ENCODE peak calls at places on chromosomes 7 and 10, in ten cellular contexts. A is nucleus accumbens; I is T-cell; N is activated T-cell treated with anti-CD3 and anti-CD28 coated beads, Interleukin-2, amount 50 U/mL, for 72 hours; G is natural killer cell; Q is body of pancreas; M is NCI-H226; W is fibroblast of the aortic adventitia; V is fibroblast of pulmonary artery; L is GM12891. S is an unnamed sample.

GRCh38 chr10:75431180-75432111 is at the start of gene LRMDA:
- DNase-seq in A (no peak), V (peak; percentile 39), Q (peak; percentile 73), W (peak; percentile 58), N (no peak), L (no peak), M (peak; percentile 82), G (no peak), I (no peak), S (peak; percentile 22)

GRCh38 chr10:95333997-95334792 is 43.4 kb upstream of the PDLIM1 start:
- DNase-seq in W (peak; percentile 86), A (no peak), I (no peak), N (no peak), L (no peak), M (peak; percentile 72), V (peak; percentile 99), G (no peak), Q (peak; percentile 30), S (peak; percentile 94)

GRCh38 chr10:31618541-31619291 is 299.7 kb downstream of the ZEB1 start:
- DNase-seq in W (peak; percentile 97), I (no peak), V (peak; percentile 43), Q (peak; percentile 12), N (no peak), G (no peak), L (no peak), A (no peak), M (no peak), S (peak; percentile 78)

GRCh38 chr10:88896336-88897018 is 16.4 kb downstream of the STAMBPL1 start:
- DNase-seq in G (no peak), A (no peak), L (no peak), V (no peak), M (no peak), N (no peak), Q (no peak), W (no peak), I (no peak), S (no peak)

GRCh38 chr7:30799976-30800661 is 28.9 kb downstream of the MINDY4 start:
- DNase-seq in M (no peak), W (no peak), Q (no peak), I (no peak), N (no peak), V (no peak), A (no peak), L (no peak), G (no peak), S (no peak)

GRCh38 chr7:86733783-86734182 is 90.1 kb downstream of the GRM3 start:
- DNase-seq in I (no peak), W (peak; percentile 2), M (no peak), V (peak; percentile 2), L (no peak), Q (no peak), N (no peak), G (no peak), A (no peak), S (peak; percentile 41)

GRCh38 chr7:106604974-106605373 is 56.0 kb downstream of the CCDC71L start:
- DNase-seq in G (no peak), L (no peak), A (no peak), M (no peak), Q (no peak), N (no peak), W (no peak), V (no peak), I (no peak), S (no peak)

GRCh38 chr7:7967909-7968543 is 570 bp upstream of the GLCCI1 start:
- DNase-seq in V (no peak), Q (no peak), W (no peak), I (no peak), G (no peak), L (no peak), N (no peak), A (no peak), M (no peak), S (no peak)

GRCh38 chr10:13990392-13990805 is 340.3 kb downstream of the FRMD4A start:
- DNase-seq in V (peak; percentile 61), L (no peak), Q (peak; percentile 15), G (no peak), N (no peak), I (no peak), A (no peak), M (no peak), W (peak; percentile 70), S (peak; percentile 49)

GRCh38 chr7:7970113-7970619 is 1.6 kb downstream of the GLCCI1 start:
- DNase-seq in A (no peak), N (no peak), Q (peak; percentile 13), V (no peak), M (no peak), G (no peak), L (no peak), W (no peak), I (no peak), S (no peak)

GRCh38 chr7:27689045-27689877 is 26.6 kb upstream of the HIBADH start:
- DNase-seq in I (no peak), Q (peak; percentile 26), M (peak; percentile 52), V (peak; percentile 73), N (peak; percentile 18), A (no peak), G (no peak), W (peak; percentile 72), L (peak; percentile 19), S (peak; percentile 57)

GRCh38 chr7:88146611-88147010 is 73.2 kb downstream of the SRI start:
- DNase-seq in M (no peak), V (no peak), G (no peak), A (no peak), I (no peak), L (no peak), N (no peak), Q (no peak), W (no peak), S (no peak)

GRCh38 chr10:31034041-31034918 is 2.6 kb upstream of the ZNF438 start:
- DNase-seq in W (peak; percentile 98), G (no peak), I (no peak), A (no peak), V (peak; percentile 93), L (no peak), N (no peak), Q (no peak), M (peak; percentile 26), S (peak; percentile 94)

GRCh38 chr7:107725138-107725740 is 18.7 kb upstream of the CBLL1 start:
- DNase-seq in M (peak; percentile 25), A (peak; percentile 1), W (peak; percentile 83), N (peak; percentile 50), I (peak; percentile 25), V (peak; percentile 81), Q (peak; percentile 68), G (no peak), L (peak; percentile 25), S (peak; percentile 77)

GRCh38 chr10:63976538-63976937 is 455.3 kb downstream of the REEP3 start:
- DNase-seq in I (no peak), L (peak; percentile 49), V (peak; percentile 35), A (no peak), G (no peak), N (peak; percentile 45), W (peak; percentile 6), M (peak; percentile 5), Q (peak; percentile 67), S (peak; percentile 46)

GRCh38 chr10:60140681-60141632 is 234.6 kb upstream of the CCDC6 start:
- DNase-seq in A (no peak), Q (no peak), I (no peak), V (peak; percentile 51), W (peak; percentile 22), G (no peak), L (no peak), M (no peak), N (no peak), S (peak; percentile 61)

GRCh38 chr7:82167568-82168314 is 275.8 kb downstream of the CACNA2D1 start:
- DNase-seq in V (peak; percentile 44), M (no peak), N (no peak), I (no peak), Q (no peak), G (no peak), W (peak; percentile 18), A (no peak), L (no peak), S (peak; percentile 31)

GRCh38 chr7:815284-816216 is 16.7 kb upstream of the SUN1 start:
- DNase-seq in L (peak; percentile 36), I (no peak), V (no peak), W (no peak), G (no peak), Q (peak; percentile 52), A (no peak), N (peak; percentile 11), M (no peak), S (no peak)

GRCh38 chr10:112006831-112007230 is 176.7 kb downstream of the GPAM start:
- DNase-seq in L (no peak), A (no peak), W (no peak), M (no peak), Q (no peak), V (no peak), G (no peak), N (no peak), I (no peak), S (no peak)

GRCh38 chr10:124657806-124658205 is 86.4 kb downstream of the FAM53B start:
- DNase-seq in A (no peak), L (no peak), Q (peak; percentile 36), W (no peak), V (no peak), M (no peak), G (peak; percentile 63), I (peak; percentile 53), N (no peak), S (peak; percentile 18)

GRCh38 chr10:13759167-13759566 is 172.4 kb downstream of the PRPF18 start:
- DNase-seq in N (no peak), L (no peak), Q (peak; percentile 18), V (no peak), I (no peak), G (no peak), W (peak; percentile 14), A (no peak), M (peak; percentile 12), S (no peak)

GRCh38 chr7:87220734-87221215 is 1.2 kb upstream of the TMEM243 start:
- DNase-seq in Q (peak; percentile 55), N (no peak), W (peak; percentile 12), A (peak; percentile 30), G (no peak), M (no peak), L (no peak), V (no peak), I (no peak), S (no peak)